ENCODE peak calls at places on chromosome 16, in nine cellular contexts. S, R, W, J, K, U, V, L and G are unnamed samples. For H3K9me3, the result is how much of the 10 kb centered on the place peaks cover.

GRCh38 chr16:61105544-61105943 is 930.7 kb downstream of the CDH8 start:
- DNase-seq in S (no peak), R (no peak), W (no peak), J (no peak), K (no peak), U (no peak), V (no peak), L (no peak), G (no peak)

GRCh38 chr16:30065943-30066881 is 652 bp downstream of the ALDOA start:
- DNase-seq in S (peak), R (peak), W (peak), J (peak), K (no peak), U (peak), V (peak), L (no peak), G (no peak)

GRCh38 chr16:59181821-59182420 is 447.8 kb upstream of the GOT2 start:
- DNase-seq in S (no peak), R (no peak), W (no peak), J (no peak), K (no peak), U (no peak), V (peak), L (no peak), G (no peak)

GRCh38 chr16:8798174-8798527 is 512 bp downstream of the PMM2 start:
- DNase-seq in S (no peak), R (no peak), W (peak), J (no peak), K (no peak), U (peak), V (no peak), L (no peak), G (no peak)

GRCh38 chr16:20868890-20869289 is 31.3 kb downstream of the DCUN1D3 start:
- DNase-seq in S (peak), R (peak), W (no peak), J (peak), K (peak), U (peak), V (peak), L (no peak), G (peak)

GRCh38 chr16:79648846-79649245 is 48.3 kb upstream of the MAF start:
- DNase-seq in S (no peak), R (no peak), W (no peak), J (no peak), K (no peak), U (no peak), V (no peak), L (no peak), G (no peak)

GRCh38 chr16:83967838-83968482 is at the start of gene NECAB2:
- DNase-seq in S (no peak), R (peak), W (peak), J (no peak), K (peak), U (peak), V (peak), L (peak), G (no peak)

GRCh38 chr16:47073223-47074155 is 70.3 kb downstream of the NETO2 start:
- DNase-seq in S (no peak), R (no peak), W (no peak), J (no peak), K (no peak), U (no peak), V (no peak), L (no peak), G (no peak)

GRCh38 chr16:50371936-50372595 is 3.3 kb upstream of the BRD7 start:
- DNase-seq in S (no peak), R (peak), W (no peak), J (no peak), K (no peak), U (no peak), V (no peak), L (no peak), G (no peak)

GRCh38 chr16:27444470-27444869 is 42.5 kb downstream of the IL21R start:
- DNase-seq in S (no peak), R (no peak), W (no peak), J (no peak), K (no peak), U (no peak), V (no peak), L (no peak), G (no peak)

GRCh38 chr16:85395913-85396878 is 216.9 kb upstream of the GSE1 start:
- DNase-seq in S (no peak), R (no peak), W (no peak), J (peak), K (peak), U (peak), V (no peak), L (no peak), G (peak)

GRCh38 chr16:68078726-68079615 is 6.2 kb upstream of the NFATC3 start:
- DNase-seq in S (no peak), R (no peak), W (no peak), J (no peak), K (no peak), U (no peak), V (no peak), L (no peak), G (no peak)

GRCh38 chr16:66703359-66704215 is 7.0 kb upstream of the CMTM4 start:
- DNase-seq in S (no peak), R (no peak), W (no peak), J (no peak), K (no peak), U (no peak), V (peak), L (no peak), G (no peak)

GRCh38 chr16:49701867-49702494 is 153.9 kb downstream of the ZNF423 start:
- DNase-seq in S (peak), R (peak), W (no peak), J (peak), K (no peak), U (no peak), V (peak), L (no peak), G (peak)

GRCh38 chr16:28822520-28823290 is at the start of gene ATXN2L:
- DNase-seq in S (peak), R (peak), W (peak), J (peak), K (peak), U (peak), V (peak), L (peak), G (peak)

GRCh38 chr16:73848993-73849392 is 447.6 kb upstream of the PSMD7 start:
- DNase-seq in S (no peak), R (no peak), W (no peak), J (no peak), K (no peak), U (no peak), V (no peak), L (no peak), G (no peak)

GRCh38 chr16:73546351-73546845 is 498.5 kb upstream of the ZFHX3 start:
- DNase-seq in S (no peak), R (no peak), W (no peak), J (no peak), K (no peak), U (no peak), V (no peak), L (no peak), G (no peak)

GRCh38 chr16:1637526-1637925 is 25.4 kb downstream of the CRAMP1 start:
- DNase-seq in S (no peak), R (no peak), W (no peak), J (no peak), K (no peak), U (no peak), V (no peak), L (no peak), G (no peak)

GRCh38 chr16:84503751-84504395 is 586 bp downstream of the MEAK7 start:
- DNase-seq in S (peak), R (no peak), W (no peak), J (no peak), K (peak), U (peak), V (no peak), L (no peak), G (no peak)

GRCh38 chr16:48350716-48351115 is 34.5 kb downstream of the SIAH1 start:
- DNase-seq in S (no peak), R (no peak), W (no peak), J (no peak), K (no peak), U (no peak), V (no peak), L (no peak), G (no peak)

GRCh38 chr16:72715267-72715666 is 332.7 kb downstream of the ZFHX3 start:
- DNase-seq in S (no peak), R (no peak), W (no peak), J (no peak), K (no peak), U (peak), V (no peak), L (no peak), G (no peak)

GRCh38 chr16:87806608-87807546 is 41.1 kb upstream of the KLHDC4 start:
- DNase-seq in S (no peak), R (no peak), W (peak), J (no peak), K (peak), U (peak), V (peak), L (peak), G (peak)

GRCh38 chr16:51095114-51095872 is 55.8 kb downstream of the SALL1 start:
- DNase-seq in S (no peak), R (no peak), W (no peak), J (no peak), K (no peak), U (no peak), V (no peak), L (no peak), G (no peak)

GRCh38 chr16:50668368-50669008 is 12.6 kb downstream of the SNX20 start:
- DNase-seq in S (no peak), R (no peak), W (no peak), J (no peak), K (no peak), U (no peak), V (peak), L (no peak), G (no peak)

GRCh38 chr16:80296034-80296433 is 244.8 kb upstream of the DYNLRB2 start:
- DNase-seq in S (no peak), R (no peak), W (no peak), J (no peak), K (no peak), U (no peak), V (no peak), L (no peak), G (no peak)

GRCh38 chr16:53080345-53081031 is 25.7 kb downstream of the CHD9 start:
- DNase-seq in S (peak), R (peak), W (no peak), J (peak), K (peak), U (peak), V (peak), L (peak), G (peak)

GRCh38 chr16:86442703-86443102 is 67.6 kb upstream of the FOXF1 start:
- DNase-seq in S (no peak), R (no peak), W (no peak), J (no peak), K (no peak), U (no peak), V (no peak), L (no peak), G (no peak)

GRCh38 chr16:78325532-78325931 is 226.1 kb downstream of the WWOX start:
- DNase-seq in S (no peak), R (no peak), W (peak), J (no peak), K (peak), U (no peak), V (no peak), L (no peak), G (no peak)

GRCh38 chr16:12436201-12436657 is 367.5 kb downstream of the CPPED1 start:
- DNase-seq in S (no peak), R (no peak), W (no peak), J (no peak), K (no peak), U (no peak), V (peak), L (no peak), G (no peak)

GRCh38 chr16:66159987-66160386 is 206.5 kb upstream of the CDH5 start:
- DNase-seq in S (no peak), R (no peak), W (no peak), J (no peak), K (no peak), U (peak), V (no peak), L (no peak), G (no peak)

GRCh38 chr16:50696575-50697420 is 3.4 kb downstream of the NOD2 start:
- DNase-seq in S (peak), R (peak), W (peak), J (peak), K (no peak), U (peak), V (peak), L (peak), G (peak)

GRCh38 chr16:78462261-78463208 is 363.1 kb downstream of the WWOX start:
- DNase-seq in S (no peak), R (no peak), W (no peak), J (no peak), K (no peak), U (no peak), V (peak), L (no peak), G (no peak)

DNA sequence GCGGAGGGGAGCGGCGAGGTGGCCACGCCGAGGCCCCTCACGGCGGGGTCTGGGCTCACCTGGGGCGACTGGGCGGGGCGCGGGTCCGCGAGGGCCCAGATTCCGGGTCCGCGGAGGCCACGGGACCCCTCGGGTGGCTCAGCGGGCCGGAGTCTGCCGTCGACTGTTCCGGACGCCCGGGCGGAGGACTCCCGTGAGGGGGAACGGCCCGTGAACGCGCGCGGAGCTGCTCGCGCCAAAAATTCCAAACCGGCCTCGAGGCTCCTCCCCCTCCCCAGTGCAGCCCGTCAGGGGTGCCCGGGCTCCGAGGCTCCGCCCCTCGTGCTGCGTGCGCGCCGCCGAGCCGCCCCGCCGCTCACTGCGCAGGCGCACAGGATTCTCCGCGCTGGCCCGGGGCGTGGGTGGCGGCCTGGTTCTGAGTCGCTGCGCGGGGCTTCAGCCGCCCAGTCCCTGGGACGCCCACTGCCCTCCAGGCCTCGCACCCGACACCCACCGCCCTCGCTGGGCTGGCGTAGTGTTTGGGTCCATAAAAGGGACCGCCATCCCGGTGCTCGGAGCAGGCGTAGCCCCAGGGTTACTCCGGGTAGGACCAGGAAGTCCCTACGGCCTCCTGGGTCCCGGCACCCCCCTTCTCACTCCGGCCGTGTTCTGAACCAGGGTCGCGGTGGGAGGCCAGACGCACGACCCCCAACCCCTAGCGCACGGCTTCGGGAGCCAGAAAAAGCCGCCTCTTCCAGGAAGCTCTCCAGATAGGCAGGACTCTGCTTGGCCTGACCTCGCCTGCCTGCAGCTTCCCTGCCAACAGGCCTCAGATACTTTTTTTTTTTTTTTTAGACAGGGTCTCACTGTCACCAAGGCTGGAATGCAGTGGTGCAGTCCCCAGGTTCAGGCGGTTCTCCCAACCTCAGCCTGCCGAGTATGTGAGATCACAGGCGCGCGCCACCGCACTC is at the start of gene PKMYT1:
- DNase-seq in S (peak), R (peak), W (peak), J (peak), K (peak), U (peak), V (peak), L (peak), G (peak)
- TF ChIP-seq POLR2A in S (peak), R (peak), W (peak), J (peak), K (peak), U (peak), V (peak), L (peak), G (peak)

GRCh38 chr16:77212736-77213541 is 13.7 kb downstream of the SYCE1L start:
- DNase-seq in S (peak), R (peak), W (peak), J (peak), K (peak), U (no peak), V (peak), L (peak), G (peak)

GRCh38 chr16:77211880-77212735 is 12.9 kb downstream of the SYCE1L start:
- DNase-seq in S (peak), R (peak), W (peak), J (no peak), K (peak), U (no peak), V (peak), L (peak), G (peak)

GRCh38 chr16:77214411-77215138 is 15.4 kb downstream of the SYCE1L start:
- DNase-seq in S (no peak), R (no peak), W (no peak), J (no peak), K (no peak), U (no peak), V (no peak), L (no peak), G (no peak)

GRCh38 chr16:77208382-77208781 is 9.2 kb downstream of the SYCE1L start:
- DNase-seq in S (no peak), R (no peak), W (no peak), J (no peak), K (no peak), U (no peak), V (no peak), L (no peak), G (no peak)

DNA sequence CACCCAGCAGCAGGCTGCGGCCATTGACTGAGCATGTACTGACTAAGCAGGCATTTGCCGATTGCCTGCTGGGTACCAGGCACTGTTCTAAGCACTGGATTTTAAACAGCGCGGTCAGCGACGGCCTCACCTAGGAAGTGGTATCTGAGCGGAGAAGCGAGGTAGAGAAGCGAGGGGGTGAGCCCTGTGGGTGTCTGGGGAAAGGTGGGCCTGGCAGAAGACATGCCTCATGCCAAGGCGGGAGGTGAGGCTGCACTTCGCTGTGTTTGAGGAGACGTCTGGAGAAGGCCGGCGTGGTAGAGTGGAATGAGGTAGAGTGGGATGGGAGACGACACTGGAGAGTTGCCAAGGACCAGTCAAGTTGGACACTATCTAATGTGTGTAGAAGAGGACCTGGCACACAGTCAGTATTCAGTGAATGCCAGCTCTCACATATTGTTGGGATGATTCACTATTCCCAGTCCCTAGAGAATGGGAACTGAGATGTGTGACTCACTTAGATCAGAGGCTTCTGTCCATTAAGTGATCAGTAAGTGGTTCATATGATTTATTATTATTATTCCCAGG is 14.4 kb downstream of the SYCE1L start:
- DNase-seq in S (peak), R (peak), W (no peak), J (no peak), K (peak), U (peak), V (no peak), L (peak), G (peak)
- H3K4me3 ChIP-seq in S (no peak), R (no peak), W (no peak), J (no peak), K (no peak), U (no peak), V (no peak), L (peak), G (no peak)

GRCh38 chr16:74872302-74872701 is 97.7 kb upstream of the FA2H start:
- DNase-seq in S (no peak), R (no peak), W (no peak), J (no peak), K (no peak), U (no peak), V (no peak), L (no peak), G (no peak)
- H3K9me3 ChIP-seq in S (under half), R (under half), W (under half), J (under half), K (under half), U (under half), V (under half), L (under half), G (under half)

GRCh38 chr16:31077592-31078199 is 3.5 kb downstream of the ZNF646 start:
- DNase-seq in S (no peak), R (no peak), W (no peak), J (no peak), K (no peak), U (no peak), V (no peak), L (no peak), G (no peak)
- TF ChIP-seq POLR2A in S (no peak), R (no peak), W (no peak), J (no peak), K (no peak), U (no peak), V (no peak), L (no peak), G (no peak)

GRCh38 chr16:69845181-69845580 is 83.0 kb downstream of the WWP2 start:
- DNase-seq in S (no peak), R (no peak), W (no peak), J (no peak), K (no peak), U (peak), V (no peak), L (no peak), G (no peak)

GRCh38 chr16:69852815-69853214 is 90.7 kb downstream of the WWP2 start:
- DNase-seq in S (no peak), R (no peak), W (no peak), J (no peak), K (no peak), U (no peak), V (no peak), L (no peak), G (no peak)

GRCh38 chr16:69847643-69848042 is 85.5 kb downstream of the WWP2 start:
- DNase-seq in S (no peak), R (no peak), W (no peak), J (no peak), K (no peak), U (no peak), V (no peak), L (no peak), G (no peak)

GRCh38 chr16:69851491-69852240 is 89.5 kb downstream of the WWP2 start:
- DNase-seq in S (no peak), R (no peak), W (no peak), J (no peak), K (no peak), U (peak), V (no peak), L (no peak), G (no peak)

GRCh38 chr16:69848635-69849545 is 86.8 kb downstream of the WWP2 start:
- DNase-seq in S (peak), R (peak), W (no peak), J (peak), K (peak), U (peak), V (peak), L (no peak), G (peak)
- H3K4me3 ChIP-seq in S (no peak), R (no peak), W (no peak), J (no peak), K (peak), U (no peak), V (no peak), L (no peak), G (no peak)